ENCODE peak calls at places on chromosomes 4 and X, in seven cellular contexts. T is left ventricle myocardium inferior; C is CD8-positive, alpha-beta memory T cell; O is tibial artery; E is ascending aorta; P is CD4-positive, alpha-beta memory T cell; D is dorsolateral prefrontal cortex. F is an unnamed sample.
A peak's percentile ranks its signal among the peaks of the same experiment; 100 is the strongest.

GRCh38 chrX:28205905-28206304 is 224.7 kb upstream of the DCAF8L1 start:
- DNase-seq in C (no peak), T (no peak), E (no peak), D (no peak), O (no peak), P (no peak), F (no peak)

GRCh38 chr4:7342223-7342576 is 92.5 kb downstream of the PSAPL1 start:
- DNase-seq in D (no peak), O (no peak), E (no peak), T (peak; percentile 6), C (no peak), P (no peak), F (no peak)

GRCh38 chr4:8019396-8020365 is 80.0 kb upstream of the AFAP1 start:
- DNase-seq in D (no peak), C (no peak), T (no peak), P (no peak), E (no peak), O (no peak), F (no peak)

GRCh38 chr4:5874811-5875465 is 17.9 kb downstream of the CRMP1 start:
- DNase-seq in E (no peak), C (no peak), D (peak; percentile 82), T (no peak), P (no peak), O (no peak), F (no peak)

GRCh38 chr4:103046416-103047290 is 27.1 kb upstream of the SLC9B1 start:
- DNase-seq in P (peak; percentile 59), E (no peak), D (no peak), O (no peak), T (no peak), C (peak; percentile 47), F (peak; percentile 18)

GRCh38 chr4:83320548-83320947 is 14.1 kb downstream of the HPSE start:
- DNase-seq in E (peak; percentile 48), T (peak; percentile 53), P (no peak), O (peak; percentile 81), C (no peak), D (no peak), F (peak; percentile 45)

GRCh38 chr4:143369556-143369955 is 32.9 kb downstream of the GAB1 start:
- DNase-seq in P (no peak), T (no peak), E (no peak), O (no peak), D (no peak), C (no peak), F (no peak)

GRCh38 chrX:150456466-150456865 is 93.3 kb downstream of the MAMLD1 start:
- DNase-seq in T (no peak), E (no peak), D (no peak), P (no peak), O (no peak), C (no peak), F (no peak)

GRCh38 chr4:124631760-124632159 is 80.8 kb downstream of the ANKRD50 start:
- DNase-seq in T (no peak), C (no peak), D (no peak), E (no peak), O (no peak), P (no peak), F (peak; percentile 70)

GRCh38 chr4:110270492-110271197 is 72.2 kb upstream of the ELOVL6 start:
- DNase-seq in C (no peak), P (no peak), O (no peak), T (no peak), E (no peak), D (no peak), F (no peak)

GRCh38 chr4:138099385-138099784 is 142.8 kb downstream of the SLC7A11 start:
- DNase-seq in D (no peak), C (no peak), E (no peak), O (no peak), P (no peak), T (no peak), F (no peak)
- H3K4me3 ChIP-seq in D (no peak overlapping the region), C (no peak overlapping the region), E (no peak overlapping the region), O (no peak overlapping the region), P (no peak overlapping the region), T (no peak overlapping the region), F (no peak overlapping the region)

DNA sequence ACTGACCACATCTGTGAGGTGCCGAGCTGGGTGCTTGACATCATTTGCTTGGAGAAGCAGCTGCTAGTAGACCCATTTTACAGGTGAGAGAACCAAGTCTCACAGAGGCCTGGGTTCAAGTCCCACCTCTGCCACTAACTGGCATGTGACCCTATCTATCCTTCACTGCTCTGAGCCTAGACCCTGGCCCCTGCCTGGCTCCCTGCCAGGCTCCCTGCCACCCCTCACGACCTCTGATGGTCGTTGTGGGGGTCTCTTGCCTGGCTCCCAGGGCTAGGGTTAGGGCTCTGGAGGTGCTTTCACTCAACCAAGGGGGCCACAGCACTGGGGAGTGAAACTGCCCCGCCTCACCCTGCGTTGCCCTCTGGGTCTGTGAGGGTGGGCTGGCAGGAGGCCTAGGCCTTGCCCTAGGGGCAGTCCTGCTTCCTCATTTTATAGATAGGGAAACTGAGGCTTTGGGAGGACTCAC is 7.2 kb upstream of the ADD1 start:
- DNase-seq in T (peak; percentile 13), D (no peak), E (no peak), O (peak; percentile 51), C (no peak), P (no peak), F (no peak)
- H3K27ac ChIP-seq in T (peak overlapping the region; percentile 55), D (no peak overlapping the region), E (no peak overlapping the region), O (no peak overlapping the region), C (peak overlapping the region; percentile 51), P (peak overlapping the region; percentile 55), F (no peak overlapping the region)

DNA sequence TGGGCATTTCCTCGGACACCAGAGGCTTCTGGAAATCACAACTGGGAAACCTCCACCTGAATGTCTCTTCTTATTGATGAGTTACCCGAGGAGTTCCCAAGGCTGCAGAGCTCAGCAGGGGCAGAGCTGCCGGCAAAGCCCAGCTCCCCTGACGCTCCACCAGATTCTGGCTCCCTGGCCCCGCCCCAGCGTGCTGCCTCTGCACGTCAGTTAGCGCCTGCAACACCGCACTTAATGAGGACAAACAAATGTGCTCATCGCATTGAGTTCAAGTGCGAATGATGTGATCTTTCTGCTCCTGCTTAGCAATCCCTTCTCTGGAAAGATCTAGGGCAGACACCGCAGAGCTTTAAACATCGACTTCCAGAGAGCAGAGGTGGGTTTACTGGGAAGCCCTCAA is 55.5 kb upstream of the FBXW7 start:
- DNase-seq in C (no peak), E (no peak), P (peak; percentile 28), O (no peak), D (no peak), T (peak; percentile 62), F (peak; percentile 62)
- H3K4me3 ChIP-seq in C (no peak overlapping the region), E (no peak overlapping the region), P (no peak overlapping the region), O (no peak overlapping the region), D (peak overlapping the region; percentile 44), T (peak overlapping the region; percentile 46), F (peak overlapping the region; percentile 33)

GRCh38 chr4:76585897-76586360 is 150.9 kb downstream of the SHROOM3 start:
- DNase-seq in C (peak; percentile 4), P (peak; percentile 7), E (peak; percentile 55), D (peak; percentile 95), T (peak; percentile 70), O (peak; percentile 94), F (peak; percentile 77)
- H3K27ac ChIP-seq in C (no peak overlapping the region), P (no peak overlapping the region), E (peak overlapping the region; percentile 89), D (no peak overlapping the region), T (peak overlapping the region; percentile 85), O (peak overlapping the region; percentile 87), F (peak overlapping the region; percentile 73)

GRCh38 chr4:47032405-47033106 is 1.2 kb downstream of the GABRB1 start:
- DNase-seq in T (peak; percentile 46), P (peak; percentile 37), E (no peak), D (peak; percentile 77), C (no peak), O (peak; percentile 74), F (peak; percentile 59)

GRCh38 chr4:47031713-47032404 is 492 bp downstream of the GABRB1 start:
- DNase-seq in C (no peak), O (no peak), T (no peak), D (peak; percentile 22), P (peak; percentile 9), E (no peak), F (peak; percentile 4)

GRCh38 chr4:47031011-47031678 is at the start of gene GABRB1:
- DNase-seq in E (no peak), T (peak; percentile 48), O (peak; percentile 66), C (no peak), P (peak; percentile 20), D (peak; percentile 79), F (peak; percentile 58)
- H3K4me3 ChIP-seq in E (peak within 1 kb of the TSS; percentile 40), T (peak within 1 kb of the TSS; percentile 68), O (peak within 1 kb of the TSS; percentile 51), C (peak within 1 kb of the TSS; percentile 29), P (peak within 1 kb of the TSS; percentile 29), D (peak within 1 kb of the TSS; percentile 77), F (peak within 1 kb of the TSS; percentile 59)